ENCODE peak calls at places on chromosomes 2 and 18, in four cellular contexts. V, H, X and K are unnamed samples.

GRCh38 chr2:84805250-84805917 is 75.5 kb downstream of the TRABD2A start:
- DNase-seq in H (no peak), V (no peak), X (no peak), K (no peak)

GRCh38 chr18:525066-525797 is 24.7 kb upstream of the COLEC12 start:
- DNase-seq in X (no peak), V (no peak), H (no peak), K (no peak)

GRCh38 chr2:9113262-9113661 is 93.3 kb upstream of the ASAP2 start:
- DNase-seq in V (no peak), H (no peak), X (no peak), K (no peak)

GRCh38 chr2:160630801-160631590 is 137.4 kb upstream of the RBMS1 start:
- DNase-seq in H (no peak), V (no peak), X (no peak), K (no peak)

GRCh38 chr2:158686166-158686792 is 108.8 kb upstream of the DAPL1 start:
- DNase-seq in H (no peak), V (no peak), X (no peak), K (no peak)

GRCh38 chr18:53687002-53687401 is 537.5 kb downstream of the MBD2 start:
- DNase-seq in H (no peak), V (no peak), X (no peak), K (no peak)

GRCh38 chr2:146632707-146633106 is 1212.1 kb upstream of the ACVR2A start:
- DNase-seq in H (no peak), X (no peak), V (no peak), K (no peak)

GRCh38 chr2:18244840-18245239 is 315.6 kb downstream of the RDH14 start:
- DNase-seq in H (no peak), V (no peak), X (no peak), K (no peak)

GRCh38 chr2:159859583-159859982 is 61.6 kb upstream of the CD302 start:
- DNase-seq in X (no peak), V (no peak), H (no peak), K (no peak)

GRCh38 chr2:42141687-42142475 is 27.3 kb upstream of the EML4 start:
- DNase-seq in X (no peak), H (peak), V (peak), K (peak)

GRCh38 chr2:45823723-45824206 is 172.3 kb downstream of the PRKCE start:
- DNase-seq in V (no peak), X (no peak), H (no peak), K (no peak)

GRCh38 chr2:31219131-31219969 is 2.0 kb upstream of the CAPN14 start:
- DNase-seq in X (peak), H (no peak), V (no peak), K (no peak)

GRCh38 chr18:9348766-9349165 is 14.2 kb downstream of the TWSG1 start:
- DNase-seq in V (no peak), X (no peak), H (no peak), K (no peak)

GRCh38 chr2:152376385-152376784 is 41.4 kb downstream of the FMNL2 start:
- DNase-seq in V (no peak), H (no peak), X (no peak), K (no peak)

GRCh38 chr2:172745636-172746035 is 10.0 kb downstream of the RAPGEF4 start:
- DNase-seq in V (no peak), X (no peak), H (no peak), K (no peak)

GRCh38 chr2:72136349-72136748 is 11.3 kb downstream of the CYP26B1 start:
- DNase-seq in X (no peak), H (no peak), V (no peak), K (no peak)

GRCh38 chr18:66156946-66157687 is 406.3 kb downstream of the CDH7 start:
- DNase-seq in H (no peak), X (no peak), V (no peak), K (no peak)

GRCh38 chr2:193373139-193373538 is 1178.4 kb upstream of the TMEFF2 start:
- DNase-seq in V (no peak), H (no peak), X (no peak), K (no peak)

GRCh38 chr2:229572434-229573338 is 141.7 kb downstream of the DNER start:
- DNase-seq in V (no peak), X (no peak), H (no peak), K (no peak)

GRCh38 chr2:98761267-98761781 is 30.4 kb upstream of the MGAT4A start:
- DNase-seq in V (peak), X (no peak), H (no peak), K (no peak)

GRCh38 chr2:55224761-55225261 is 7.3 kb downstream of the CLHC1 start:
- DNase-seq in V (no peak), H (no peak), X (no peak), K (no peak)

GRCh38 chr2:5683471-5683870 is 8.7 kb upstream of the SOX11 start:
- DNase-seq in X (no peak), V (no peak), H (no peak), K (no peak)

GRCh38 chr2:32011566-32011960 is 755 bp upstream of the MEMO1 start:
- DNase-seq in H (no peak), X (no peak), V (no peak), K (no peak)

GRCh38 chr2:147634801-147635200 is 210.0 kb upstream of the ACVR2A start:
- DNase-seq in X (no peak), V (no peak), H (no peak), K (no peak)

GRCh38 chr2:50491541-50492114 is 540.3 kb downstream of the NRXN1 start:
- DNase-seq in H (peak), V (peak), X (no peak), K (peak)

GRCh38 chr2:118091140-118091478 is 2.8 kb downstream of the INSIG2 start:
- DNase-seq in X (no peak), H (no peak), V (peak), K (no peak)

GRCh38 chr2:221948076-221948475 is 350.7 kb downstream of the PAX3 start:
- DNase-seq in X (no peak), V (no peak), H (no peak), K (no peak)

GRCh38 chr18:12011962-12012549 is 30.7 kb downstream of the IMPA2 start:
- DNase-seq in X (no peak), V (no peak), H (no peak), K (no peak)

GRCh38 chr2:219416233-219416598 is 2.0 kb upstream of the DES start:
- DNase-seq in X (no peak), H (no peak), V (no peak), K (no peak)

GRCh38 chr2:28394997-28395333 is 2.3 kb downstream of the FOSL2 start:
- DNase-seq in X (no peak), V (no peak), H (no peak), K (no peak)
- TF ChIP-seq FOXK2 in X (no peak), V (no peak), H (no peak), K (no peak)

DNA sequence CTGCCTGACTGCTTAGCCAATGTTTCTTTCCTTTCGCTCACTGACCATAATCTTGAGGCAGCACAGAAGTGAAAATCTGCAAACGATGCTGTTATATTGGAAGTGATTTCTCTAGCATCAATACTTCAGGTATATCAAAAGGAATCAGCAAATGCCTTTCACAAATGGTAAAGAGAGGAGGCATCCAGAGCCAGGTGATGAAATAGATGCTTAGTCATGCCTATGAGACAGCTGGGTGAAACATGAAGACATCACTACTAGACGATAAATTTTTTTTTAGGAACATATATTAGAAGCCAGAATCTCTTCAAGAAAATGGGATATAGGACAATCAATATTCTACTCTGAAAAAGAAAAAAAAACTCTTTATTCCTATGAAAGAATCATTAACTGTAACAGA is 249.2 kb upstream of the SLC39A10 start:
- DNase-seq in V (no peak), H (no peak), X (no peak), K (no peak)
- TF ChIP-seq FOXK2 in V (no peak), H (no peak), X (no peak), K (no peak)

DNA sequence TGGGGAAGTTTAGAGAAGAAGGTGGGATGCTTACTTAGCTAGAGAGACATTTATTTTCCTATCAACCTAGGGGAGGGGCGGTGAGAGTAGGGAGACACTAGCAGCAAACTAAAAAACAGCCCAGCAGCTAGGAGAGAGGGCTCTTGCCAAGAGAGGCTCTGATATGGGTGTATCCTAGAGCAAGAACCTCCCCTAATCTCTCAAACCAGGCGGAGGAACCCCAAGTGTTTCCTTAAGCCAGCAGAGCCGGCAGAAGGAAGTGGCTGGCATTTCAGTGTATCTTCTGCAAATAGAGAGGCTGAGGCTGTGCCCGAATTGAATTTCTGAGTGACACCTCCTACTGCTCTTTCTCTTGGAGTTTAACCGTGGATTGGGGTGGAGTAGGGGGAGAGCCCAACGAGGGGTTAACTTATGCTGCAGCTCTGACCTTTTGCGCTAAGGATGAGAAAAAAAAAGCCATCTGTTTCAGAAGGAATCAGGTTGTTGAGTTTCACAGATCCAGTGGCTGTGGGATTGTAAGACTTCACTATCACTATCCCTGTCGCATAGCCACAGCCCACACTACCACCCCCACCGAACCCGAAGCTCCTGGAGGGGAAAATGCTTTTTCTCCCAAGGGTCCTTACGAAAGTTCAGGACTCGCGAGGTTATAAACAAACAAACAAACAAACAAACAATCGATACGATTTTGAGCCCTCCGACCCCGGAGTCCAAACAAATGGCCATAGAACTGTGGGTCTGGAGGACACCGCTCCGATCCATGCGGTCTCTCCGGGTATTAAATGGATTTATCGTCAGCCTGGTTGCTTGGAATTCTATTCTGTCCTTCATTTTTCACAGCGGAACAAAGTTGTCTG is 1.3 kb downstream of the ST8SIA5 start:
- DNase-seq in H (no peak), V (no peak), X (no peak), K (no peak)
- TF ChIP-seq FOXK2 in H (no peak), V (no peak), X (no peak), K (no peak)

GRCh38 chr18:22113144-22113813 is 56.1 kb upstream of the GATA6 start:
- DNase-seq in X (no peak), H (no peak), V (peak), K (no peak)
- TF ChIP-seq FOXK2 in X (no peak), H (no peak), V (no peak), K (no peak)

GRCh38 chr2:29310665-29311348 is 195.6 kb downstream of the CLIP4 start:
- DNase-seq in X (no peak), V (no peak), H (no peak), K (no peak)
- TF ChIP-seq FOXK2 in X (no peak), V (no peak), H (no peak), K (no peak)